ENCODE peak calls at places on chromosomes 3 and 15, in nine cellular contexts. H is substantia nigra; X is HT1080; I is GM20000; O is activated T-helper 1 cell treated with anti-CD3 and anti-CD28 coated beads, Interleukin-2, amount 50 U/mL, for 16 hours; Y is posterior vena cava; B is AG04450; S is right cardiac atrium; A is NCI-H526. P is an unnamed sample.

GRCh38 chr15:90694987-90695386 is 22.2 kb upstream of the BLM start:
- DNase-seq in O (no peak), X (no peak), Y (no peak), A (no peak), B (no peak), H (no peak), I (no peak), S (no peak), P (no peak)

GRCh38 chr3:128297401-128298138 is 144.3 kb downstream of the EEFSEC start:
- DNase-seq in H (no peak), Y (no peak), X (no peak), B (no peak), O (no peak), A (no peak), I (no peak), S (peak), P (no peak)

GRCh38 chr3:124107074-124107473 is 115.2 kb upstream of the ROPN1 start:
- DNase-seq in B (no peak), H (no peak), Y (no peak), A (no peak), X (no peak), S (no peak), I (no peak), O (no peak), P (no peak)

GRCh38 chr3:150268426-150269321 is 139.4 kb upstream of the TSC22D2 start:
- DNase-seq in Y (no peak), O (no peak), I (no peak), B (no peak), A (no peak), X (no peak), H (no peak), S (no peak), P (no peak)

GRCh38 chr3:59558906-59559720 is 509.3 kb upstream of the CFAP20DC start:
- DNase-seq in B (no peak), Y (no peak), S (no peak), O (no peak), H (no peak), X (no peak), I (no peak), A (no peak), P (no peak)

GRCh38 chr3:157417247-157417646 is 19.4 kb upstream of the PTX3 start:
- DNase-seq in I (no peak), S (no peak), A (no peak), B (no peak), O (no peak), Y (no peak), X (peak), H (no peak), P (no peak)

GRCh38 chr15:83709813-83710212 is 55.9 kb downstream of the ADAMTSL3 start:
- DNase-seq in O (no peak), H (no peak), I (no peak), Y (no peak), X (no peak), A (no peak), S (no peak), B (no peak), P (no peak)

GRCh38 chr3:146136647-146137046 is 24.3 kb downstream of the PLOD2 start:
- DNase-seq in B (no peak), H (no peak), X (no peak), O (no peak), Y (no peak), A (no peak), I (no peak), S (no peak), P (no peak)

GRCh38 chr15:60235951-60236710 is 161.7 kb downstream of the ANXA2 start:
- DNase-seq in Y (no peak), B (no peak), H (no peak), A (no peak), O (no peak), X (no peak), I (no peak), S (no peak), P (no peak)

GRCh38 chr3:150503402-150504099 is 42.7 kb downstream of the SERP1 start:
- DNase-seq in Y (no peak), A (no peak), I (no peak), B (no peak), S (no peak), O (no peak), H (no peak), X (no peak), P (no peak)